ENCODE peak calls at places on chromosomes 16 and 17, in eight cellular contexts. V is skeletal muscle cell; C is activated CD4-positive, CD25-positive, alpha-beta regulatory T cell treated with anti-CD3 and anti-CD28 coated beads, Interleukin-2, amount 50 U/mL, for 16 hours; S is neuronal stem cell; A is M059J; G is GM04504; M is stimulated activated CD8-positive, alpha-beta memory T cell treated with anti-CD3 and anti-CD28 coated beads, Interleukin-12 subunit alpha, Interleukin-12 subunit beta, amount 100 ng/mL, for 1 hour; P is heart right ventricle. U is an unnamed sample.

GRCh38 chr16:80198995-80199299 is 341.8 kb upstream of the DYNLRB2 start:
- DNase-seq in A (no peak), P (no peak), C (no peak), V (peak), G (no peak), S (no peak), M (no peak), U (no peak)

GRCh38 chr17:78935419-78936323 is 10.5 kb upstream of the TIMP2 start:
- DNase-seq in S (no peak), V (peak), A (peak), G (peak), M (no peak), P (peak), C (no peak), U (peak)

GRCh38 chr17:31843382-31843780 is 15.7 kb downstream of the COPRS start:
- DNase-seq in C (no peak), S (no peak), V (no peak), M (no peak), G (no peak), A (no peak), P (no peak), U (no peak)

GRCh38 chr17:76614912-76615617 is 28.5 kb downstream of the ST6GALNAC1 start:
- DNase-seq in A (no peak), G (no peak), C (no peak), S (no peak), M (no peak), V (no peak), P (no peak), U (no peak)

GRCh38 chr16:75138636-75139035 is 9.7 kb upstream of the ZFP1 start:
- DNase-seq in G (no peak), V (no peak), P (no peak), C (no peak), S (no peak), A (peak), M (no peak), U (peak)

GRCh38 chr17:9802294-9802693 is 10.9 kb upstream of the DHRS7C start:
- DNase-seq in C (no peak), S (no peak), A (peak), P (no peak), V (no peak), M (no peak), G (peak), U (peak)

GRCh38 chr16:81626181-81626674 is 152.9 kb upstream of the PLCG2 start:
- DNase-seq in M (no peak), V (no peak), G (no peak), C (no peak), S (no peak), P (no peak), A (peak), U (peak)

GRCh38 chr17:71709974-71710373 is 410.8 kb upstream of the SOX9 start:
- DNase-seq in C (no peak), A (peak), P (no peak), V (no peak), M (no peak), G (peak), S (peak), U (no peak)

GRCh38 chr17:58052951-58053715 is 30.1 kb upstream of the DYNLL2 start:
- DNase-seq in G (no peak), S (no peak), M (no peak), A (no peak), P (no peak), C (no peak), V (no peak), U (no peak)

GRCh38 chr17:40366861-40367518 is 2.5 kb upstream of the GJD3 start:
- DNase-seq in M (no peak), S (no peak), P (no peak), V (no peak), C (no peak), A (no peak), G (no peak), U (no peak)

GRCh38 chr17:74641224-74641948 is 17.8 kb upstream of the CD300E start:
- DNase-seq in V (no peak), P (no peak), M (no peak), G (no peak), S (no peak), C (no peak), A (no peak), U (no peak)

GRCh38 chr17:18921912-18922451 is 30.0 kb upstream of the SLC5A10 start:
- DNase-seq in V (no peak), P (no peak), C (no peak), A (no peak), G (no peak), M (no peak), S (no peak), U (peak)

GRCh38 chr16:7513429-7513828 is 180.8 kb downstream of the RBFOX1 start:
- DNase-seq in V (no peak), S (no peak), P (no peak), G (no peak), C (no peak), A (peak), M (no peak), U (peak)

GRCh38 chr17:77497578-77497934 is 356.8 kb downstream of the SEC14L1 start:
- DNase-seq in V (no peak), M (no peak), A (no peak), G (no peak), S (no peak), P (no peak), C (no peak), U (no peak)

GRCh38 chr16:80993293-80993691 is 13.4 kb downstream of the CMC2 start:
- DNase-seq in V (peak), M (no peak), C (no peak), G (peak), P (no peak), A (peak), S (no peak), U (peak)

GRCh38 chr17:9044796-9045470 is 23.6 kb downstream of the NTN1 start:
- DNase-seq in C (no peak), V (no peak), A (no peak), P (no peak), M (no peak), S (no peak), G (no peak), U (peak)

GRCh38 chr16:1067629-1068028 is 4.9 kb upstream of the SSTR5 start:
- DNase-seq in S (no peak), C (no peak), G (no peak), M (no peak), P (no peak), V (no peak), A (no peak), U (no peak)

GRCh38 chr16:28195859-28196258 is 15.9 kb downstream of the XPO6 start:
- DNase-seq in S (no peak), P (no peak), V (no peak), M (no peak), A (no peak), C (no peak), G (no peak), U (no peak)

GRCh38 chr17:77145635-77146632 is 5.2 kb downstream of the SEC14L1 start:
- DNase-seq in V (no peak), A (peak), S (no peak), C (no peak), P (peak), M (no peak), G (peak), U (peak)

GRCh38 chr17:31560836-31561235 is 169.4 kb downstream of the RAB11FIP4 start:
- DNase-seq in P (no peak), A (peak), M (no peak), S (no peak), G (no peak), V (no peak), C (no peak), U (peak)

U was measured in Daoy.